ENCODE peak calls at places on chromosome 16, in seven cellular contexts. One of them, this sample, is unnamed.

GRCh38 chr16:12341423-12341822 is 364.9 kb downstream of the SNX29 start:
- DNase-seq in effector CD4-positive, alpha-beta T cell: no peak
- DNase-seq in effector memory CD4-positive, alpha-beta T cell: no peak
- DNase-seq in hypothalamus: no peak
- DNase-seq in right lobe of liver: no peak
- DNase-seq in GM23338: no peak
- DNase-seq in body of pancreas: no peak
- DNase-seq in this sample: no peak

GRCh38 chr16:67006930-67007658 is 18.7 kb downstream of the CES4A start:
- DNase-seq in hypothalamus: no peak
- DNase-seq in body of pancreas: no peak
- DNase-seq in right lobe of liver: no peak
- DNase-seq in effector CD4-positive, alpha-beta T cell: no peak
- DNase-seq in GM23338: no peak
- DNase-seq in effector memory CD4-positive, alpha-beta T cell: no peak
- DNase-seq in this sample: no peak

GRCh38 chr16:77171750-77172635 is 19.0 kb upstream of the MON1B start:
- DNase-seq in hypothalamus: no peak
- DNase-seq in effector memory CD4-positive, alpha-beta T cell: no peak
- DNase-seq in effector CD4-positive, alpha-beta T cell: peak
- DNase-seq in right lobe of liver: no peak
- DNase-seq in GM23338: peak
- DNase-seq in body of pancreas: peak
- DNase-seq in this sample: no peak

GRCh38 chr16:84463221-84463620 is 41.2 kb downstream of the MEAK7 start:
- DNase-seq in body of pancreas: peak
- DNase-seq in effector CD4-positive, alpha-beta T cell: no peak
- DNase-seq in hypothalamus: no peak
- DNase-seq in effector memory CD4-positive, alpha-beta T cell: no peak
- DNase-seq in GM23338: no peak
- DNase-seq in right lobe of liver: no peak
- DNase-seq in this sample: no peak

GRCh38 chr16:11356573-11357331 is 11.5 kb downstream of the RMI2 start:
- DNase-seq in effector memory CD4-positive, alpha-beta T cell: peak
- DNase-seq in body of pancreas: peak
- DNase-seq in GM23338: peak
- DNase-seq in effector CD4-positive, alpha-beta T cell: peak
- DNase-seq in hypothalamus: no peak
- DNase-seq in right lobe of liver: peak
- DNase-seq in this sample: peak

GRCh38 chr16:85570735-85571562 is 42.2 kb upstream of the GSE1 start:
- DNase-seq in right lobe of liver: peak
- DNase-seq in GM23338: no peak
- DNase-seq in effector memory CD4-positive, alpha-beta T cell: peak
- DNase-seq in body of pancreas: no peak
- DNase-seq in hypothalamus: no peak
- DNase-seq in effector CD4-positive, alpha-beta T cell: peak
- DNase-seq in this sample: peak

GRCh38 chr16:87789437-87790277 is 23.9 kb upstream of the KLHDC4 start:
- DNase-seq in right lobe of liver: peak
- DNase-seq in effector CD4-positive, alpha-beta T cell: no peak
- DNase-seq in body of pancreas: no peak
- DNase-seq in hypothalamus: no peak
- DNase-seq in GM23338: no peak
- DNase-seq in effector memory CD4-positive, alpha-beta T cell: no peak
- DNase-seq in this sample: no peak

GRCh38 chr16:70157105-70157476 is 16.5 kb upstream of the CLEC18C start:
- DNase-seq in effector memory CD4-positive, alpha-beta T cell: no peak
- DNase-seq in right lobe of liver: no peak
- DNase-seq in GM23338: no peak
- DNase-seq in body of pancreas: no peak
- DNase-seq in hypothalamus: no peak
- DNase-seq in effector CD4-positive, alpha-beta T cell: no peak
- DNase-seq in this sample: no peak

GRCh38 chr16:48901712-48902374 is 291.9 kb upstream of the N4BP1 start:
- DNase-seq in effector memory CD4-positive, alpha-beta T cell: no peak
- DNase-seq in right lobe of liver: no peak
- DNase-seq in effector CD4-positive, alpha-beta T cell: no peak
- DNase-seq in body of pancreas: no peak
- DNase-seq in hypothalamus: no peak
- DNase-seq in GM23338: peak
- DNase-seq in this sample: no peak

GRCh38 chr16:3998793-3999478 is 117.3 kb downstream of the ADCY9 start:
- DNase-seq in effector CD4-positive, alpha-beta T cell: no peak
- DNase-seq in GM23338: no peak
- DNase-seq in effector memory CD4-positive, alpha-beta T cell: no peak
- DNase-seq in right lobe of liver: no peak
- DNase-seq in body of pancreas: no peak
- DNase-seq in hypothalamus: no peak
- DNase-seq in this sample: no peak

GRCh38 chr16:75070055-75070841 is 46.3 kb downstream of the LDHD start:
- DNase-seq in right lobe of liver: peak
- DNase-seq in effector CD4-positive, alpha-beta T cell: no peak
- DNase-seq in body of pancreas: no peak
- DNase-seq in effector memory CD4-positive, alpha-beta T cell: no peak
- DNase-seq in hypothalamus: peak
- DNase-seq in GM23338: no peak
- DNase-seq in this sample: no peak

GRCh38 chr16:29710227-29711219 is 31.5 kb downstream of the QPRT start:
- DNase-seq in hypothalamus: no peak
- DNase-seq in body of pancreas: no peak
- DNase-seq in GM23338: peak
- DNase-seq in right lobe of liver: no peak
- DNase-seq in effector memory CD4-positive, alpha-beta T cell: no peak
- DNase-seq in effector CD4-positive, alpha-beta T cell: peak
- DNase-seq in this sample: no peak

GRCh38 chr16:57748596-57748995 is 13.0 kb downstream of the KATNB1 start:
- DNase-seq in effector memory CD4-positive, alpha-beta T cell: no peak
- DNase-seq in effector CD4-positive, alpha-beta T cell: no peak
- DNase-seq in GM23338: no peak
- DNase-seq in body of pancreas: no peak
- DNase-seq in right lobe of liver: no peak
- DNase-seq in hypothalamus: no peak
- DNase-seq in this sample: no peak

GRCh38 chr16:85330694-85331188 is 218.5 kb upstream of the CIBAR2 start:
- DNase-seq in body of pancreas: peak
- DNase-seq in hypothalamus: no peak
- DNase-seq in right lobe of liver: no peak
- DNase-seq in effector CD4-positive, alpha-beta T cell: no peak
- DNase-seq in effector memory CD4-positive, alpha-beta T cell: no peak
- DNase-seq in GM23338: peak
- DNase-seq in this sample: no peak

GRCh38 chr16:70018254-70018653 is 67.1 kb downstream of the CLEC18A start:
- DNase-seq in effector CD4-positive, alpha-beta T cell: peak
- DNase-seq in GM23338: peak
- DNase-seq in effector memory CD4-positive, alpha-beta T cell: peak
- DNase-seq in right lobe of liver: no peak
- DNase-seq in hypothalamus: no peak
- DNase-seq in body of pancreas: no peak
- DNase-seq in this sample: no peak

GRCh38 chr16:65967376-65967775 is 399.1 kb upstream of the CDH5 start:
- DNase-seq in GM23338: no peak
- DNase-seq in hypothalamus: no peak
- DNase-seq in effector CD4-positive, alpha-beta T cell: no peak
- DNase-seq in right lobe of liver: no peak
- DNase-seq in effector memory CD4-positive, alpha-beta T cell: no peak
- DNase-seq in body of pancreas: no peak
- DNase-seq in this sample: no peak

GRCh38 chr16:50151744-50152143 is 1.4 kb upstream of the TENT4B start:
- DNase-seq in effector memory CD4-positive, alpha-beta T cell: no peak
- DNase-seq in GM23338: no peak
- DNase-seq in right lobe of liver: no peak
- DNase-seq in effector CD4-positive, alpha-beta T cell: no peak
- DNase-seq in hypothalamus: no peak
- DNase-seq in body of pancreas: no peak
- DNase-seq in this sample: peak

GRCh38 chr16:85249830-85250455 is 137.7 kb upstream of the CIBAR2 start:
- DNase-seq in GM23338: no peak
- DNase-seq in effector CD4-positive, alpha-beta T cell: no peak
- DNase-seq in body of pancreas: no peak
- DNase-seq in effector memory CD4-positive, alpha-beta T cell: no peak
- DNase-seq in right lobe of liver: no peak
- DNase-seq in hypothalamus: peak
- DNase-seq in this sample: no peak

GRCh38 chr16:67248401-67249177 is at the start of gene SLC9A5:
- DNase-seq in right lobe of liver: peak
- DNase-seq in hypothalamus: no peak
- DNase-seq in effector CD4-positive, alpha-beta T cell: no peak
- DNase-seq in effector memory CD4-positive, alpha-beta T cell: no peak
- DNase-seq in body of pancreas: no peak
- DNase-seq in GM23338: peak
- DNase-seq in this sample: no peak

GRCh38 chr16:68086336-68086821 is 1.2 kb downstream of the NFATC3 start:
- DNase-seq in GM23338: peak
- DNase-seq in effector memory CD4-positive, alpha-beta T cell: no peak
- DNase-seq in hypothalamus: no peak
- DNase-seq in effector CD4-positive, alpha-beta T cell: no peak
- DNase-seq in right lobe of liver: no peak
- DNase-seq in body of pancreas: no peak
- DNase-seq in this sample: no peak

GRCh38 chr16:22721497-22722100 is 92.4 kb upstream of the HS3ST2 start:
- DNase-seq in hypothalamus: no peak
- DNase-seq in right lobe of liver: no peak
- DNase-seq in effector memory CD4-positive, alpha-beta T cell: no peak
- DNase-seq in GM23338: no peak
- DNase-seq in effector CD4-positive, alpha-beta T cell: no peak
- DNase-seq in body of pancreas: no peak
- DNase-seq in this sample: no peak

GRCh38 chr16:81784042-81784785 is 5.1 kb downstream of the PLCG2 start:
- DNase-seq in right lobe of liver: peak
- DNase-seq in body of pancreas: no peak
- DNase-seq in GM23338: no peak
- DNase-seq in effector memory CD4-positive, alpha-beta T cell: no peak
- DNase-seq in effector CD4-positive, alpha-beta T cell: no peak
- DNase-seq in hypothalamus: no peak
- DNase-seq in this sample: no peak

GRCh38 chr16:82651921-82652601 is 25.3 kb downstream of the CDH13 start:
- DNase-seq in body of pancreas: no peak
- DNase-seq in effector memory CD4-positive, alpha-beta T cell: peak
- DNase-seq in right lobe of liver: no peak
- DNase-seq in GM23338: no peak
- DNase-seq in hypothalamus: no peak
- DNase-seq in effector CD4-positive, alpha-beta T cell: no peak
- DNase-seq in this sample: peak

GRCh38 chr16:83574388-83574787 is 233.4 kb upstream of the HSBP1 start:
- DNase-seq in right lobe of liver: no peak
- DNase-seq in GM23338: peak
- DNase-seq in effector CD4-positive, alpha-beta T cell: no peak
- DNase-seq in effector memory CD4-positive, alpha-beta T cell: no peak
- DNase-seq in hypothalamus: no peak
- DNase-seq in body of pancreas: no peak
- DNase-seq in this sample: no peak

This sample was measured in T-helper 2 cell.